ENCODE peak calls at places on chromosomes 16 and 17, in eight cellular contexts. D is GM12891, C is right lobe of liver, L is stomach, H is ovary, P is A549, O is K562, Y is lower leg skin. R is an unnamed sample.

GRCh38 chr16:87363771-87364476 is 19.7 kb downstream of the FBXO31 start:
- DNase-seq in D (no peak), C (no peak), L (peak; percentile 52), H (peak; percentile 42), P (no peak), O (no peak), Y (no peak), R (no peak)

GRCh38 chr17:59851431-59852375 is 41.0 kb downstream of the TUBD1 start:
- DNase-seq in D (no peak), C (no peak), L (peak; percentile 47), H (peak; percentile 61), P (no peak), O (no peak), Y (peak; percentile 79), R (no peak)

GRCh38 chr16:7103056-7103455 is 229.6 kb upstream of the RBFOX1 start:
- DNase-seq in D (no peak), C (no peak), L (no peak), H (no peak), P (no peak), O (no peak), Y (no peak), R (no peak)

GRCh38 chr16:18802755-18803218 is 1.4 kb upstream of the ARL6IP1 start:
- DNase-seq in D (no peak), C (no peak), L (no peak), H (peak; percentile 18), P (no peak), O (no peak), Y (no peak), R (no peak)

GRCh38 chr17:77436481-77436880 is 295.7 kb downstream of the SEC14L1 start:
- DNase-seq in D (no peak), C (no peak), L (no peak), H (no peak), P (no peak), O (no peak), Y (no peak), R (no peak)

GRCh38 chr17:79926308-79927135 is 87.3 kb upstream of the CBX4 start:
- DNase-seq in D (no peak), C (no peak), L (no peak), H (no peak), P (no peak), O (no peak), Y (no peak), R (no peak)

GRCh38 chr17:37513711-37514110 is 24.0 kb downstream of the DUSP14 start:
- DNase-seq in D (no peak), C (no peak), L (no peak), H (no peak), P (no peak), O (no peak), Y (no peak), R (no peak)

GRCh38 chr17:76707985-76708807 is 2.6 kb downstream of the MXRA7 start:
- DNase-seq in D (no peak), C (no peak), L (no peak), H (no peak), P (no peak), O (peak; percentile 63), Y (no peak), R (no peak)

GRCh38 chr16:54654429-54654828 is 276.2 kb upstream of the IRX5 start:
- DNase-seq in D (no peak), C (no peak), L (no peak), H (no peak), P (no peak), O (no peak), Y (no peak), R (no peak)

GRCh38 chr16:2004795-2005517 is 4.7 kb downstream of the ZNF598 start:
- DNase-seq in D (no peak), C (no peak), L (no peak), H (no peak), P (no peak), O (no peak), Y (no peak), R (no peak)

GRCh38 chr17:58362368-58363014 is 10.5 kb upstream of the SUPT4H1 start:
- DNase-seq in D (no peak), C (no peak), L (no peak), H (no peak), P (no peak), O (no peak), Y (no peak), R (no peak)

GRCh38 chr17:11618861-11619566 is 20.7 kb downstream of the DNAH9 start:
- DNase-seq in D (no peak), C (no peak), L (peak; percentile 87), H (peak; percentile 30), P (no peak), O (no peak), Y (peak; percentile 55), R (no peak)

GRCh38 chr17:31517524-31517923 is 126.0 kb downstream of the RAB11FIP4 start:
- DNase-seq in D (no peak), C (no peak), L (no peak), H (no peak), P (no peak), O (peak; percentile 63), Y (no peak), R (no peak)

DNA sequence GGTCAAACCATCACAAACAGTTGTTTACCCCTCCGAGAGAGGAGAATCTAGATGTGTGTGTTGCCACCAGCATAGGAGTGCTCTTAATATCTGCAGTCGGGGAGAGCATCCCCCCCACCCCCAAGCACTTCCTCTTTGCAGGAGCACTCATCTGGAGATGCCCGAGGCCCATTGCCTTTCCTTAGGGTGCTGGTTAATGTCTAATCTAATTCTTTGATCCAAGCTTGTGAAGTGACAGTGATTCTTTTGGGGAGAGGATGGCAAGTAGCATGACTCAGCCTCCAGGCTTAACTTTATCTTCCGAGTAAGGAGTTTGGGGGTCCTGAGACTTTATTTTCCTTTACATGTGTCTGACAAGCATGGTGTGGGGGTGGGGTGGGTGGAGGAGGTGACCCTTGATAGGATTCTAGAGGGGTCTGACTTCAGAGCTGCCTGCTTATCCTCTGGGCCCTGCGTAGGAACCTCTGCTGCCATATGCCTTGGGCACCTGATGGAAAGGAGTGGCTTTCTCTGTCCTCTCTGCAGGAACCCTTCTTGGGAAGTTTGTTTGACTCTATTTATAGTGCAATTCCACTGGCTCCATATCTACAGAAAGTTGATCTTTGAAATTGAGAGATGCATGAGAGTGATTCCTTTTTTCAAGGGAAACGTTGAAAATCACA is 207.1 kb downstream of the SPECC1 start:
- DNase-seq in D (no peak), C (no peak), L (no peak), H (no peak), P (peak; percentile 55), O (no peak), Y (no peak), R (no peak)
- TF ChIP-seq POLR2A in D (no peak), C (no peak), L (no peak), H (no peak), P (no peak), O (no peak), Y (no peak), R (no peak)

GRCh38 chr16:88784074-88784855 is 755 bp downstream of the PIEZO1 start:
- DNase-seq in D (no peak), C (no peak), L (peak; percentile 66), H (peak; percentile 84), P (peak; percentile 83), O (peak; percentile 79), Y (no peak), R (no peak)

GRCh38 chr16:88783391-88784073 is 1.5 kb downstream of the PIEZO1 start:
- DNase-seq in D (no peak), C (peak; percentile 80), L (peak; percentile 54), H (no peak), P (no peak), O (no peak), Y (no peak), R (no peak)

GRCh38 chr16:88787579-88788314 is 2.7 kb upstream of the PIEZO1 start:
- DNase-seq in D (no peak), C (peak; percentile 90), L (no peak), H (no peak), P (no peak), O (no peak), Y (no peak), R (no peak)

GRCh38 chr16:88784856-88785105 is 239 bp downstream of the PIEZO1 start:
- DNase-seq in D (no peak), C (no peak), L (no peak), H (no peak), P (no peak), O (no peak), Y (no peak), R (no peak)

GRCh38 chr16:88785106-88785924 is at the start of gene PIEZO1:
- DNase-seq in D (peak; percentile 83), C (peak; percentile 78), L (peak; percentile 82), H (peak; percentile 81), P (peak; percentile 62), O (peak; percentile 87), Y (no peak), R (no peak)
- TF ChIP-seq POLR2A in D (peak; percentile 87), C (peak; percentile 88), L (no peak), H (no peak), P (peak; percentile 81), O (no peak), Y (no peak), R (peak; percentile 97)

GRCh38 chr17:48037036-48037881 is at the start of gene COPZ2:
- DNase-seq in D (peak; percentile 47), C (peak; percentile 76), L (peak; percentile 60), H (peak; percentile 61), P (peak; percentile 85), O (no peak), Y (no peak), R (no peak)
- TF ChIP-seq POLR2A in D (no peak), C (peak; percentile 37), L (no peak), H (no peak), P (peak; percentile 28), O (no peak), Y (no peak), R (no peak)

GRCh38 chr17:18256776-18257175 is 1.8 kb downstream of the FLII start:
- DNase-seq in D (no peak), C (no peak), L (no peak), H (no peak), P (no peak), O (no peak), Y (no peak), R (no peak)

GRCh38 chr17:18258356-18259038 is at the start of gene FLII:
- DNase-seq in D (peak; percentile 71), C (peak; percentile 72), L (peak; percentile 61), H (peak; percentile 54), P (peak; percentile 64), O (peak; percentile 64), Y (no peak), R (no peak)

GRCh38 chr17:18256351-18256750 is 2.2 kb downstream of the FLII start:
- DNase-seq in D (no peak), C (no peak), L (no peak), H (no peak), P (no peak), O (no peak), Y (no peak), R (no peak)

GRCh38 chr17:18257268-18257681 is 1.3 kb downstream of the FLII start:
- DNase-seq in D (no peak), C (no peak), L (peak; percentile 46), H (no peak), P (no peak), O (no peak), Y (no peak), R (peak; percentile 87)

DNA sequence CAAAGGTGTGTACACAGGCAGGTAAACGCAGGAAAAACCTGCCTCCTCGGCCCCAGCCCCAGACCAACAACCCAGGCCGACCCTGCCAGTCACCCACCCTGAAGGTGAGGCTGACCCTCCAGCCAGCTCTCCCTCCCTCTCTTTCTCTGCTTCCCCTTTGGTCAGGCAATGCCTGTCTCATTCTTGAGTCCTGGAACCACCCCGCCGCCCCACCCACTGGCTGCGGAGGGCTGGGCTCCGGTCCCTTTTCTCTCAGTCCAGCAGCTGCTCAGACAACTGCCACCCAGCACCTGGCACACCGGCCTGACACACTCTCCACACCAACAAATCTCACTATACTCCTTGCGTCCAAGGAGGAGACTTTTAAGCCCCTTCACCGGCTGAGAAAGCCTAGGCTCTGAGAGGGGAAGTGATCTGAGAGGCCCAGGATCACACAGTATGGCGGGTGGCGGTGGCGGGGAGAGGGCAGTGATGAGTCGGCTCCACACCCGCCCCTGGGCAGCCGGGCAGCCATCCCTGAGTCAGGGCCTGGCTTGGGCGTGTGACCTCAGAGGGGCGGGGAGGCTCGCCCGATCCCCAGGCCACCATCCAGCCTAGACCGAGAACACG is 687 bp downstream of the FLII start:
- DNase-seq in D (peak; percentile 69), C (peak; percentile 79), L (peak; percentile 75), H (peak; percentile 71), P (peak; percentile 92), O (peak; percentile 27), Y (peak; percentile 66), R (peak; percentile 100)
- TF ChIP-seq POLR2A in D (no peak), C (no peak), L (no peak), H (no peak), P (no peak), O (peak; percentile 49), Y (no peak), R (peak; percentile 19)

R was measured in H54.